ENCODE peak calls at places on chromosome 14, in four cellular contexts. D is stimulated activated naive CD8-positive, alpha-beta T cell treated with anti-CD3 and anti-CD28 coated beads, Interleukin-15, amount 100 ng/mL, for 72 hours; F is stimulated activated CD8-positive, alpha-beta memory T cell treated with anti-CD3 and anti-CD28 coated beads, Interleukin-4, amount 100 ng/mL, for 48 hours; T is heart right ventricle. G is an unnamed sample.

GRCh38 chr14:97251423-97252155 is 454.4 kb downstream of the VRK1 start:
- DNase-seq in D (peak), T (no peak), F (no peak), G (no peak)

GRCh38 chr14:36997843-36998242 is 174.6 kb downstream of the SLC25A21 start:
- DNase-seq in D (no peak), F (no peak), T (no peak), G (no peak)

GRCh38 chr14:97618401-97618800 is 821.2 kb downstream of the VRK1 start:
- DNase-seq in T (no peak), D (no peak), F (no peak), G (no peak)

GRCh38 chr14:84343637-84344036 is 1186.3 kb upstream of the FLRT2 start:
- DNase-seq in T (no peak), F (no peak), D (no peak), G (no peak)

GRCh38 chr14:55115861-55116245 is 13.2 kb upstream of the LGALS3 start:
- DNase-seq in D (no peak), T (no peak), F (no peak), G (no peak)

GRCh38 chr14:75084513-75084912 is 15.1 kb downstream of the ZC2HC1C start:
- DNase-seq in T (no peak), D (no peak), F (no peak), G (no peak)

GRCh38 chr14:89384023-89384422 is 33.0 kb downstream of the FOXN3 start:
- DNase-seq in F (no peak), D (no peak), T (no peak), G (peak)

GRCh38 chr14:91570021-91570420 is 59.9 kb upstream of the PPP4R3A start:
- DNase-seq in D (no peak), F (no peak), T (no peak), G (no peak)

GRCh38 chr14:94897092-94897491 is 127.2 kb upstream of the GSC start:
- DNase-seq in F (no peak), D (no peak), T (no peak), G (peak)

GRCh38 chr14:71521736-71522135 is 410.5 kb upstream of the RGS6 start:
- DNase-seq in F (no peak), D (no peak), T (no peak), G (no peak)

GRCh38 chr14:72742682-72743195 is 151.2 kb downstream of the DPF3 start:
- DNase-seq in T (no peak), D (no peak), F (no peak), G (no peak)

GRCh38 chr14:53778263-53778662 is 178.4 kb downstream of the BMP4 start:
- DNase-seq in F (no peak), T (no peak), D (no peak), G (no peak)

GRCh38 chr14:100537701-100538565 is 49.3 kb downstream of the BEGAIN start:
- DNase-seq in T (peak), F (peak), D (peak), G (peak)

GRCh38 chr14:106506901-106507305 is 980.5 kb downstream of the TMEM121 start:
- DNase-seq in F (peak), T (no peak), D (peak), G (peak)

GRCh38 chr14:95998656-95999055 is 40.5 kb upstream of the C14orf132 start:
- DNase-seq in D (no peak), T (no peak), F (no peak), G (no peak)

GRCh38 chr14:39368261-39368959 is 63.8 kb downstream of the FBXO33 start:
- DNase-seq in D (no peak), F (peak), T (peak), G (no peak)